ENCODE peak calls at places on chromosomes 4 and X, in ten cellular contexts. One of them, this sample, is unnamed.

GRCh38 chrX:120625366-120625765 is 4.5 kb downstream of the C1GALT1C1 start:
- DNase-seq in IMR-90: no peak
- DNase-seq in colonic mucosa: no peak
- DNase-seq in mucosa of descending colon: no peak
- DNase-seq in A549: no peak
- DNase-seq in thyroid gland: no peak
- DNase-seq in sigmoid colon: no peak
- DNase-seq in fibroblast of lung: no peak
- DNase-seq in heart left ventricle: no peak
- DNase-seq in Peyer's patch: no peak
- DNase-seq in this sample: no peak

GRCh38 chr4:87011340-87012034 is 76.7 kb downstream of the AFF1 start:
- DNase-seq in IMR-90: peak; percentile 89
- DNase-seq in colonic mucosa: peak; percentile 45
- DNase-seq in mucosa of descending colon: no peak
- DNase-seq in A549: peak; percentile 80
- DNase-seq in thyroid gland: no peak
- DNase-seq in sigmoid colon: no peak
- DNase-seq in fibroblast of lung: peak; percentile 92
- DNase-seq in heart left ventricle: no peak
- DNase-seq in Peyer's patch: no peak
- DNase-seq in this sample: no peak

GRCh38 chrX:47644557-47645091 is 5.7 kb downstream of the ELK1 start:
- DNase-seq in IMR-90: peak; percentile 44
- DNase-seq in colonic mucosa: no peak
- DNase-seq in mucosa of descending colon: no peak
- DNase-seq in A549: peak; percentile 59
- DNase-seq in thyroid gland: no peak
- DNase-seq in sigmoid colon: no peak
- DNase-seq in fibroblast of lung: peak; percentile 16
- DNase-seq in heart left ventricle: no peak
- DNase-seq in Peyer's patch: no peak
- DNase-seq in this sample: no peak

GRCh38 chr4:141028024-141028529 is 105.2 kb downstream of the RNF150 start:
- DNase-seq in IMR-90: peak; percentile 83
- DNase-seq in colonic mucosa: no peak
- DNase-seq in mucosa of descending colon: no peak
- DNase-seq in A549: no peak
- DNase-seq in thyroid gland: no peak
- DNase-seq in sigmoid colon: no peak
- DNase-seq in fibroblast of lung: peak; percentile 99
- DNase-seq in heart left ventricle: no peak
- DNase-seq in Peyer's patch: no peak
- DNase-seq in this sample: no peak

GRCh38 chrX:48573690-48574269 is 504 bp upstream of the RBM3 start:
- DNase-seq in IMR-90: no peak
- DNase-seq in colonic mucosa: peak; percentile 28
- DNase-seq in mucosa of descending colon: peak; percentile 46
- DNase-seq in A549: no peak
- DNase-seq in thyroid gland: peak; percentile 24
- DNase-seq in sigmoid colon: peak; percentile 75
- DNase-seq in fibroblast of lung: no peak
- DNase-seq in heart left ventricle: peak; percentile 66
- DNase-seq in Peyer's patch: no peak
- DNase-seq in this sample: peak; percentile 14

GRCh38 chr4:38188136-38188535 is 227.9 kb downstream of the PTTG2 start:
- DNase-seq in IMR-90: no peak
- DNase-seq in colonic mucosa: no peak
- DNase-seq in mucosa of descending colon: no peak
- DNase-seq in A549: no peak
- DNase-seq in thyroid gland: no peak
- DNase-seq in sigmoid colon: no peak
- DNase-seq in fibroblast of lung: no peak
- DNase-seq in heart left ventricle: no peak
- DNase-seq in Peyer's patch: no peak
- DNase-seq in this sample: no peak

GRCh38 chr4:70704333-70705145 is 16.2 kb downstream of the UTP3 start:
- DNase-seq in IMR-90: peak; percentile 67
- DNase-seq in colonic mucosa: peak; percentile 85
- DNase-seq in mucosa of descending colon: peak; percentile 86
- DNase-seq in A549: peak; percentile 73
- DNase-seq in thyroid gland: peak; percentile 96
- DNase-seq in sigmoid colon: peak; percentile 90
- DNase-seq in fibroblast of lung: peak; percentile 81
- DNase-seq in heart left ventricle: peak; percentile 90
- DNase-seq in Peyer's patch: peak; percentile 89
- DNase-seq in this sample: peak; percentile 55

GRCh38 chr4:19678763-19679162 is 572.9 kb upstream of the SLIT2 start:
- DNase-seq in IMR-90: peak; percentile 95
- DNase-seq in colonic mucosa: no peak
- DNase-seq in mucosa of descending colon: no peak
- DNase-seq in A549: no peak
- DNase-seq in thyroid gland: no peak
- DNase-seq in sigmoid colon: no peak
- DNase-seq in fibroblast of lung: peak; percentile 94
- DNase-seq in heart left ventricle: no peak
- DNase-seq in Peyer's patch: no peak
- DNase-seq in this sample: no peak

GRCh38 chr4:1012031-1012739 is 759 bp downstream of the FGFRL1 start:
- DNase-seq in IMR-90: no peak
- DNase-seq in colonic mucosa: peak; percentile 71
- DNase-seq in mucosa of descending colon: peak; percentile 72
- DNase-seq in A549: peak; percentile 37
- DNase-seq in thyroid gland: peak; percentile 80
- DNase-seq in sigmoid colon: peak; percentile 78
- DNase-seq in fibroblast of lung: peak; percentile 58
- DNase-seq in heart left ventricle: no peak
- DNase-seq in Peyer's patch: peak; percentile 66
- DNase-seq in this sample: no peak

DNA sequence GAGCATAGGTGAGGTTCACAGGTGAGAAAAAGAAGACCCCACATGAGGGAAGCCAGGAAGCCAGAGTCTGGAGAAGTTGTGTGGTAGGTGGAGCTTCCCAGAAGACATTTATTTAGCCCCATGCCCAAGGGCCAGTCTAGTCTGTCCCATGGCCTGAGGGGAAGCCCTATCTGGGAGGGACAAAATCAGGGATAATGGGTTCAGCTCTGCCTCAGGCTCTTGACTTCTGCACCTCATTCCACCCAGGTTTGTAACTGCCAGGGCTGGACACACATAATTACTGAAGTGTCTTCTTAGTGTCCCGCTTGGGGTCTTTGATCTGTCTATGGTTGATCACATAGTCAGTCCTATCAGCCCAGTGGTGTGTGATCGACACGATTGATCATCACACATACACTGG is 36.0 kb downstream of the TSC22D3 start:
- DNase-seq in IMR-90: no peak
- DNase-seq in colonic mucosa: no peak
- DNase-seq in mucosa of descending colon: no peak
- DNase-seq in A549: no peak
- DNase-seq in thyroid gland: no peak
- DNase-seq in sigmoid colon: no peak
- DNase-seq in fibroblast of lung: no peak
- DNase-seq in heart left ventricle: no peak
- DNase-seq in Peyer's patch: no peak
- DNase-seq in this sample: no peak
- H3K4me1 ChIP-seq in IMR-90: peaks cover 3% of the 10 kb centered on the region
- H3K4me1 ChIP-seq in colonic mucosa: peaks cover 4% of the 10 kb centered on the region
- H3K4me1 ChIP-seq in mucosa of descending colon: peaks cover 24% of the 10 kb centered on the region
- H3K4me1 ChIP-seq in A549: peaks cover 14% of the 10 kb centered on the region
- H3K4me1 ChIP-seq in thyroid gland: peaks cover 63% of the 10 kb centered on the region
- H3K4me1 ChIP-seq in sigmoid colon: peaks cover 51% of the 10 kb centered on the region
- H3K4me1 ChIP-seq in fibroblast of lung: peaks cover 4% of the 10 kb centered on the region
- H3K4me1 ChIP-seq in heart left ventricle: peaks cover 56% of the 10 kb centered on the region
- H3K4me1 ChIP-seq in Peyer's patch: peaks cover 14% of the 10 kb centered on the region
- H3K4me1 ChIP-seq in this sample: no peaks in the 10 kb centered on the region

GRCh38 chr4:137531951-137532868 is at the start of gene PCDH18:
- DNase-seq in IMR-90: peak; percentile 98
- DNase-seq in colonic mucosa: peak; percentile 73
- DNase-seq in mucosa of descending colon: peak; percentile 70
- DNase-seq in A549: no peak
- DNase-seq in thyroid gland: peak; percentile 90
- DNase-seq in sigmoid colon: peak; percentile 97
- DNase-seq in fibroblast of lung: peak; percentile 97
- DNase-seq in heart left ventricle: peak; percentile 83
- DNase-seq in Peyer's patch: peak; percentile 58
- DNase-seq in this sample: peak; percentile 96

GRCh38 chr4:137532869-137533236 is 559 bp upstream of the PCDH18 start:
- DNase-seq in IMR-90: no peak
- DNase-seq in colonic mucosa: no peak
- DNase-seq in mucosa of descending colon: no peak
- DNase-seq in A549: no peak
- DNase-seq in thyroid gland: no peak
- DNase-seq in sigmoid colon: no peak
- DNase-seq in fibroblast of lung: peak; percentile 35
- DNase-seq in heart left ventricle: no peak
- DNase-seq in Peyer's patch: no peak
- DNase-seq in this sample: no peak

GRCh38 chr4:137529432-137529831 is 2.9 kb downstream of the PCDH18 start:
- DNase-seq in IMR-90: no peak
- DNase-seq in colonic mucosa: no peak
- DNase-seq in mucosa of descending colon: no peak
- DNase-seq in A549: no peak
- DNase-seq in thyroid gland: no peak
- DNase-seq in sigmoid colon: no peak
- DNase-seq in fibroblast of lung: peak; percentile 12
- DNase-seq in heart left ventricle: no peak
- DNase-seq in Peyer's patch: no peak
- DNase-seq in this sample: no peak

GRCh38 chr4:137531121-137531520 is 1.2 kb downstream of the PCDH18 start:
- DNase-seq in IMR-90: peak; percentile 65
- DNase-seq in colonic mucosa: no peak
- DNase-seq in mucosa of descending colon: peak; percentile 19
- DNase-seq in A549: no peak
- DNase-seq in thyroid gland: no peak
- DNase-seq in sigmoid colon: no peak
- DNase-seq in fibroblast of lung: peak; percentile 30
- DNase-seq in heart left ventricle: no peak
- DNase-seq in Peyer's patch: no peak
- DNase-seq in this sample: no peak

GRCh38 chr4:137530176-137530575 is 2.1 kb downstream of the PCDH18 start:
- DNase-seq in IMR-90: peak; percentile 79
- DNase-seq in colonic mucosa: no peak
- DNase-seq in mucosa of descending colon: no peak
- DNase-seq in A549: no peak
- DNase-seq in thyroid gland: no peak
- DNase-seq in sigmoid colon: no peak
- DNase-seq in fibroblast of lung: peak; percentile 53
- DNase-seq in heart left ventricle: no peak
- DNase-seq in Peyer's patch: no peak
- DNase-seq in this sample: no peak
- H3K4me3 ChIP-seq in IMR-90: peak overlapping the region; percentile 62
- H3K4me3 ChIP-seq in colonic mucosa: peak overlapping the region; percentile 34
- H3K4me3 ChIP-seq in mucosa of descending colon: no peak overlapping the region
- H3K4me3 ChIP-seq in A549: no peak overlapping the region
- H3K4me3 ChIP-seq in thyroid gland: no peak overlapping the region
- H3K4me3 ChIP-seq in sigmoid colon: peak overlapping the region; percentile 65
- H3K4me3 ChIP-seq in fibroblast of lung: peak overlapping the region; percentile 87
- H3K4me3 ChIP-seq in heart left ventricle: peak overlapping the region; percentile 51
- H3K4me3 ChIP-seq in Peyer's patch: peak overlapping the region; percentile 28
- H3K4me3 ChIP-seq in this sample: peak overlapping the region; percentile 55

GRCh38 chr4:138828926-138829325 is 186.7 kb upstream of the NOCT start:
- DNase-seq in IMR-90: no peak
- DNase-seq in colonic mucosa: no peak
- DNase-seq in mucosa of descending colon: no peak
- DNase-seq in A549: no peak
- DNase-seq in thyroid gland: no peak
- DNase-seq in sigmoid colon: no peak
- DNase-seq in fibroblast of lung: no peak
- DNase-seq in heart left ventricle: no peak
- DNase-seq in Peyer's patch: no peak
- DNase-seq in this sample: no peak

GRCh38 chr4:138835833-138836521 is 179.6 kb upstream of the NOCT start:
- DNase-seq in IMR-90: peak; percentile 13
- DNase-seq in colonic mucosa: peak; percentile 40
- DNase-seq in mucosa of descending colon: peak; percentile 79
- DNase-seq in A549: peak; percentile 3
- DNase-seq in thyroid gland: no peak
- DNase-seq in sigmoid colon: no peak
- DNase-seq in fibroblast of lung: peak; percentile 23
- DNase-seq in heart left ventricle: peak; percentile 69
- DNase-seq in Peyer's patch: peak; percentile 71
- DNase-seq in this sample: no peak

GRCh38 chr4:138834029-138834428 is 181.6 kb upstream of the NOCT start:
- DNase-seq in IMR-90: no peak
- DNase-seq in colonic mucosa: no peak
- DNase-seq in mucosa of descending colon: no peak
- DNase-seq in A549: no peak
- DNase-seq in thyroid gland: no peak
- DNase-seq in sigmoid colon: no peak
- DNase-seq in fibroblast of lung: no peak
- DNase-seq in heart left ventricle: no peak
- DNase-seq in Peyer's patch: no peak
- DNase-seq in this sample: no peak

GRCh38 chr4:138832563-138832962 is 183.0 kb upstream of the NOCT start:
- DNase-seq in IMR-90: no peak
- DNase-seq in colonic mucosa: no peak
- DNase-seq in mucosa of descending colon: no peak
- DNase-seq in A549: no peak
- DNase-seq in thyroid gland: no peak
- DNase-seq in sigmoid colon: no peak
- DNase-seq in fibroblast of lung: no peak
- DNase-seq in heart left ventricle: no peak
- DNase-seq in Peyer's patch: no peak
- DNase-seq in this sample: no peak

GRCh38 chr4:138831943-138832342 is 183.6 kb upstream of the NOCT start:
- DNase-seq in IMR-90: no peak
- DNase-seq in colonic mucosa: no peak
- DNase-seq in mucosa of descending colon: no peak
- DNase-seq in A549: peak; percentile 4
- DNase-seq in thyroid gland: no peak
- DNase-seq in sigmoid colon: no peak
- DNase-seq in fibroblast of lung: no peak
- DNase-seq in heart left ventricle: no peak
- DNase-seq in Peyer's patch: no peak
- DNase-seq in this sample: no peak
- TF ChIP-seq CTCF in IMR-90: no peak
- TF ChIP-seq CTCF in colonic mucosa: no peak
- TF ChIP-seq CTCF in mucosa of descending colon: no peak
- TF ChIP-seq CTCF in A549: no peak
- TF ChIP-seq CTCF in thyroid gland: no peak
- TF ChIP-seq CTCF in sigmoid colon: no peak
- TF ChIP-seq CTCF in fibroblast of lung: no peak
- TF ChIP-seq CTCF in heart left ventricle: no peak
- TF ChIP-seq CTCF in Peyer's patch: no peak
- TF ChIP-seq CTCF in this sample: no peak

GRCh38 chrX:10143071-10143983 is 13.4 kb upstream of the CLCN4 start:
- DNase-seq in IMR-90: no peak
- DNase-seq in colonic mucosa: no peak
- DNase-seq in mucosa of descending colon: no peak
- DNase-seq in A549: no peak
- DNase-seq in thyroid gland: no peak
- DNase-seq in sigmoid colon: peak; percentile 38
- DNase-seq in fibroblast of lung: no peak
- DNase-seq in heart left ventricle: no peak
- DNase-seq in Peyer's patch: no peak
- DNase-seq in this sample: no peak

GRCh38 chrX:10142041-10142589 is 14.7 kb upstream of the CLCN4 start:
- DNase-seq in IMR-90: no peak
- DNase-seq in colonic mucosa: no peak
- DNase-seq in mucosa of descending colon: no peak
- DNase-seq in A549: no peak
- DNase-seq in thyroid gland: no peak
- DNase-seq in sigmoid colon: peak; percentile 28
- DNase-seq in fibroblast of lung: no peak
- DNase-seq in heart left ventricle: no peak
- DNase-seq in Peyer's patch: no peak
- DNase-seq in this sample: no peak

GRCh38 chrX:10146350-10146749 is 10.4 kb upstream of the CLCN4 start:
- DNase-seq in IMR-90: no peak
- DNase-seq in colonic mucosa: no peak
- DNase-seq in mucosa of descending colon: no peak
- DNase-seq in A549: no peak
- DNase-seq in thyroid gland: no peak
- DNase-seq in sigmoid colon: peak; percentile 60
- DNase-seq in fibroblast of lung: no peak
- DNase-seq in heart left ventricle: no peak
- DNase-seq in Peyer's patch: no peak
- DNase-seq in this sample: no peak
- H3K4me1 ChIP-seq in IMR-90: no peaks in the 10 kb centered on the region
- H3K4me1 ChIP-seq in colonic mucosa: no peaks in the 10 kb centered on the region
- H3K4me1 ChIP-seq in mucosa of descending colon: no peaks in the 10 kb centered on the region
- H3K4me1 ChIP-seq in A549: no peaks in the 10 kb centered on the region
- H3K4me1 ChIP-seq in thyroid gland: no peaks in the 10 kb centered on the region
- H3K4me1 ChIP-seq in sigmoid colon: no peaks in the 10 kb centered on the region
- H3K4me1 ChIP-seq in fibroblast of lung: no peaks in the 10 kb centered on the region
- H3K4me1 ChIP-seq in heart left ventricle: no peaks in the 10 kb centered on the region
- H3K4me1 ChIP-seq in Peyer's patch: no peaks in the 10 kb centered on the region
- H3K4me1 ChIP-seq in this sample: no peaks in the 10 kb centered on the region

This sample was measured in tibial nerve.